ENCODE peak calls at places on chromosomes 4 and X, in ten cellular contexts. E is breast epithelium, F is vagina, D is A549, V is upper lobe of left lung, Q is thyroid gland, P is H1, L is spleen, S is gastrocnemius medialis, H is endothelial cell of umbilical vein. W is an unnamed sample.

GRCh38 chr4:1234811-1235292 is 14.1 kb downstream of the CTBP1 start:
- DNase-seq in E (no peak), F (no peak), D (no peak), V (peak), Q (no peak), P (no peak), L (peak), S (peak), H (no peak), W (peak)

GRCh38 chrX:9052081-9052480 is 18.2 kb upstream of the FAM9B start:
- DNase-seq in E (no peak), F (no peak), D (no peak), V (no peak), Q (no peak), P (no peak), L (no peak), S (no peak), H (no peak), W (no peak)

GRCh38 chrX:99077099-99077498 is 1333.0 kb downstream of the PCDH19 start:
- DNase-seq in E (no peak), F (no peak), D (no peak), V (no peak), Q (no peak), P (no peak), L (no peak), S (no peak), H (no peak), W (no peak)

GRCh38 chr4:148716361-148717063 is 274.3 kb upstream of the NR3C2 start:
- DNase-seq in E (no peak), F (no peak), D (no peak), V (no peak), Q (no peak), P (peak), L (no peak), S (no peak), H (peak), W (no peak)

GRCh38 chrX:43865791-43866190 is 16.5 kb downstream of the MAOB start:
- DNase-seq in E (no peak), F (no peak), D (no peak), V (no peak), Q (no peak), P (no peak), L (no peak), S (no peak), H (no peak), W (no peak)

GRCh38 chr4:22668702-22669101 is 24.0 kb upstream of the GBA3 start:
- DNase-seq in E (no peak), F (no peak), D (no peak), V (no peak), Q (no peak), P (no peak), L (no peak), S (no peak), H (no peak), W (no peak)

GRCh38 chrX:45518552-45518951 is 317.9 kb upstream of the DIPK2B start:
- DNase-seq in E (no peak), F (no peak), D (no peak), V (no peak), Q (no peak), P (no peak), L (no peak), S (no peak), H (peak), W (no peak)

GRCh38 chr4:175891863-175892262 is 79.8 kb upstream of the GPM6A start:
- DNase-seq in E (no peak), F (no peak), D (peak), V (no peak), Q (no peak), P (no peak), L (no peak), S (no peak), H (no peak), W (no peak)

GRCh38 chrX:129823115-129823514 is 20.6 kb downstream of the ZDHHC9 start:
- DNase-seq in E (no peak), F (no peak), D (peak), V (no peak), Q (peak), P (no peak), L (no peak), S (no peak), H (peak), W (no peak)

GRCh38 chr4:76892601-76893000 is 5.3 kb downstream of the SOWAHB start:
- DNase-seq in E (no peak), F (no peak), D (no peak), V (no peak), Q (no peak), P (no peak), L (no peak), S (no peak), H (no peak), W (no peak)

GRCh38 chr4:184396001-184396400 is 78.3 kb downstream of the IRF2 start:
- DNase-seq in E (no peak), F (no peak), D (no peak), V (no peak), Q (no peak), P (no peak), L (no peak), S (no peak), H (no peak), W (no peak)

GRCh38 chr4:8598391-8599090 is 6.0 kb downstream of the CPZ start:
- DNase-seq in E (no peak), F (no peak), D (no peak), V (peak), Q (no peak), P (no peak), L (no peak), S (no peak), H (no peak), W (no peak)

GRCh38 chrX:111262086-111262485 is 8.2 kb downstream of the CAPN6 start:
- DNase-seq in E (no peak), F (no peak), D (no peak), V (no peak), Q (no peak), P (no peak), L (no peak), S (no peak), H (no peak), W (no peak)

GRCh38 chr4:74531952-74532794 is 87.2 kb downstream of the AREG start:
- DNase-seq in E (no peak), F (no peak), D (peak), V (no peak), Q (no peak), P (peak), L (no peak), S (no peak), H (peak), W (no peak)

GRCh38 chr4:169045862-169046584 is 36.0 kb upstream of the CBR4 start:
- DNase-seq in E (no peak), F (no peak), D (peak), V (peak), Q (peak), P (no peak), L (no peak), S (no peak), H (no peak), W (no peak)

GRCh38 chr4:78902313-78902712 is 36.9 kb downstream of the PAQR3 start:
- DNase-seq in E (no peak), F (no peak), D (no peak), V (no peak), Q (no peak), P (no peak), L (no peak), S (no peak), H (no peak), W (no peak)

GRCh38 chr4:182015893-182016292 is 227.3 kb upstream of the TENM3 start:
- DNase-seq in E (no peak), F (no peak), D (peak), V (no peak), Q (no peak), P (no peak), L (no peak), S (no peak), H (no peak), W (no peak)

GRCh38 chr4:112898357-112899141 is 150.9 kb upstream of the ANK2 start:
- DNase-seq in E (no peak), F (no peak), D (no peak), V (no peak), Q (no peak), P (no peak), L (no peak), S (no peak), H (no peak), W (no peak)

GRCh38 chrX:106995678-106996077 is 4.3 kb downstream of the MORC4 start:
- DNase-seq in E (no peak), F (no peak), D (no peak), V (no peak), Q (no peak), P (no peak), L (no peak), S (no peak), H (no peak), W (no peak)

GRCh38 chrX:136754641-136755040 is 26.1 kb downstream of the ARHGEF6 start:
- DNase-seq in E (no peak), F (no peak), D (no peak), V (no peak), Q (no peak), P (no peak), L (peak), S (peak), H (no peak), W (peak)

GRCh38 chr4:127734976-127735375 is 4.8 kb downstream of the SLC25A31 start:
- DNase-seq in E (no peak), F (no peak), D (no peak), V (no peak), Q (no peak), P (no peak), L (no peak), S (no peak), H (no peak), W (no peak)

GRCh38 chr4:176198316-176198903 is 3.0 kb upstream of the SPATA4 start:
- DNase-seq in E (no peak), F (no peak), D (no peak), V (no peak), Q (no peak), P (no peak), L (no peak), S (no peak), H (no peak), W (no peak)

GRCh38 chrX:18620349-18620748 is 51.6 kb downstream of the RS1 start:
- DNase-seq in E (no peak), F (no peak), D (no peak), V (no peak), Q (no peak), P (no peak), L (no peak), S (no peak), H (no peak), W (no peak)

GRCh38 chrX:97234471-97235097 is 350.9 kb downstream of the RPA4 start:
- DNase-seq in E (no peak), F (no peak), D (no peak), V (no peak), Q (no peak), P (no peak), L (no peak), S (no peak), H (no peak), W (no peak)

GRCh38 chr4:99710020-99710419 is 52.4 kb upstream of the C4orf54 start:
- DNase-seq in E (no peak), F (no peak), D (no peak), V (no peak), Q (no peak), P (no peak), L (no peak), S (no peak), H (no peak), W (no peak)

GRCh38 chr4:99712530-99712929 is 54.9 kb upstream of the C4orf54 start:
- DNase-seq in E (no peak), F (no peak), D (no peak), V (no peak), Q (no peak), P (no peak), L (no peak), S (no peak), H (no peak), W (no peak)

GRCh38 chr4:99711657-99712056 is 54.0 kb upstream of the C4orf54 start:
- DNase-seq in E (no peak), F (no peak), D (no peak), V (no peak), Q (no peak), P (no peak), L (no peak), S (no peak), H (no peak), W (no peak)

GRCh38 chr4:99712099-99712498 is 54.5 kb upstream of the C4orf54 start:
- DNase-seq in E (no peak), F (no peak), D (no peak), V (no peak), Q (no peak), P (no peak), L (no peak), S (no peak), H (no peak), W (no peak)

GRCh38 chr4:99710681-99711345 is 53.2 kb upstream of the C4orf54 start:
- DNase-seq in E (no peak), F (no peak), D (no peak), V (no peak), Q (no peak), P (no peak), L (no peak), S (no peak), H (no peak), W (no peak)
- H3K27ac ChIP-seq in E (no peak), F (no peak), D (no peak), V (no peak), Q (no peak), P (no peak), L (no peak), S (no peak), H (no peak), W (no peak)

GRCh38 chrX:41923257-41923924 is at the start of gene CASK:
- DNase-seq in E (peak), F (no peak), D (peak), V (peak), Q (peak), P (peak), L (peak), S (peak), H (peak), W (peak)
- TF ChIP-seq POLR2A in E (no peak), F (peak), D (peak), V (peak), Q (peak), P (peak), L (no peak), S (peak), H (no peak), W (no peak)

DNA sequence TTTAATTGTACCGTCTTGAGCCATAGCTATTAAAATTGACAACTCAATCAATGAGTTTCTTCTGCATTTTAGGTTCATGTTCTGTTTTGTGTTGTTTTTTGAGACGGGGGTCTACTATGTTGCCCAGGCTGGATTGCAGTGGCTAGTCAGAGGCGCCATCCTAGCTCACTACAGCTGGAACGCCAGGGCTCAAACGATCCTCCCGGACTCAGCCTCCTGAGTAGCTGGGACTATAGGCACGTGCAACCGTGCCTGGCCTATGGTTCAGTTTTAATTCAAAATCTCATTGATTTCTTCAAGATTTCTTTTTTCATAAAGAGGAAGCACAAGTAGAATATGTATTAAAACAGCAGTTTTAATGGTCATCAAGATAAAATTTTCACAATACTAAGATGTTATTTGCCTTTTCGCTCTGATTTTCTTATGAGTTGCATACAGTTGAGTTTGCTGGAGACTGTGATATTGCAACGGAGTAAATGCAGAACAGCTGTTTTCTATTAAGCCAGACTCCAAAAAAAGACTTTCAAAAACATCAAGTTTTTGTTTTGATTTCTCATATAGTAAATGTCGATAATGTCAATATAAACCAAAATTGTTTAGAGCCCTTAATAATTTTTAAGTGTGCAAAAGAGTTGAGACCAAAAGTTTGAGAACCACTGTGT is 1.1 kb upstream of the STX18 start:
- DNase-seq in E (no peak), F (no peak), D (no peak), V (no peak), Q (no peak), P (no peak), L (no peak), S (no peak), H (no peak), W (no peak)
- H3K27ac ChIP-seq in E (no peak), F (peak), D (peak), V (no peak), Q (no peak), P (no peak), L (no peak), S (no peak), H (no peak), W (no peak)

DNA sequence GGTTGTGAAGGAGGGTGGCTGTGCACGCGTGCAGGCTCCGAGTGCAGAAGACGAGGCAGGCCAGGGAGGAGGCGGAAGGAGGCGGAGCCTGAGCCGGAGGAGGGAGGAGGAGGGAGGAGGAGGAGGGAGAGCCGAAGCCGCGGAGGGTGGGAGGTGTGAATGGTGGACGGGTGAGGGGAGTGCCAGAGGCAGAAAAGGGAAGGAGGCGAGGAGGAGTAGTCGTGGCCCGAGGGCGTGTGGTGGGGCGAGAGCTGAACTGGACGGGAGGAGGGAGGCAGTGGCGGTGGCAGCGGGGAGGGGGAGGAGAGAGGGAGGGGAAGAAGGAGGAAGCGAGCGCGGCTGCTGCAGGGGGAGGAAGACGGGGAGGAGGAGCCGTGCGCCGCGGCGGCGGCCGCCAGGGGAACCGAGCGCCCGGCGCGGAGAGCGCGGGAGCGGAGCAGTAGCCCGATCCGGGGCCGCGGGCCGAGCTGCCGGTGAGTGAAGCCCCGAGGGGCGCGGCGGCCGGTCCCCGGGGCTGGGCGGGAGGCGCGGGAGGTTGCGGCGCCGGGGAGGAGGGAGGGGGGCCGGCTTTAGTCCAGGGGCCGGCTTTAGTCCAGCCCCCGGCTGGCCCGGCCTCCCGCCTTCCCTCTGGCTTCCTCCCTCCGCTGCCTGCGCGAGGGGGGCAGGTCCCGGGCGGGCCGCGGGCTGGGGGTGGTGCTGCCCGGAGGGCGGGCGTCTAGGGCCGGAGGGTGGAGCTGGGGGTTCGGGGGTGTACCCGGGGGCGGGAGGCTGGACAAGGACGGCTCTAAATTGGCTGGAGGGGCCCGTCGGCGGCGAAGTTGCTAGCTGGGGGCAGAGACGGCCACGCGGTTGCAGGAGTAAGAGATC is at the start of gene TMEM164:
- DNase-seq in E (peak), F (no peak), D (peak), V (peak), Q (peak), P (no peak), L (peak), S (peak), H (peak), W (peak)
- TF ChIP-seq POLR2A in E (no peak), F (no peak), D (peak), V (peak), Q (peak), P (no peak), L (no peak), S (peak), H (peak), W (no peak)

DNA sequence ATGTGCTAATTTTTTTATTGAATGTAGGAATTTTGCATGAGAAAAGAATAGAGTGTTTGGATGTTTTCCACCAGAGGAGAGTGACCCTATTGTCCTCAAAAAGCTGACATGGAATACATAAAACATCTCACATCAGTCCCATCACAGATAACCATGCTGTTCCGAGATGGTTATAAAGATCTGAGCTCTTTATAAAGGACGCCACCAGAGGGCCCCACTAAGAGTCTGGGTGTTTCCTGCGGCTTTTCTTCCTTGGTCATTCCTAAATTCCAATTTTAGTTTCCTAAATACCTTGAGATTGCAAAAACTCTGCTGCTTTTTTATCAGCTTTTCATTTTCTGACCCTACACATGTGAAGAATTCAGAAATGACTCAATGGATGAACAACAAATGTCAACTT is 504.5 kb upstream of the FRG1 start:
- DNase-seq in E (no peak), F (no peak), D (peak), V (no peak), Q (no peak), P (no peak), L (no peak), S (no peak), H (no peak), W (no peak)
- H3K27ac ChIP-seq in E (no peak), F (no peak), D (no peak), V (no peak), Q (no peak), P (no peak), L (no peak), S (no peak), H (no peak), W (no peak)

GRCh38 chrX:120244735-120245498 is 5.7 kb upstream of the ZBTB33 start:
- DNase-seq in E (peak), F (no peak), D (peak), V (peak), Q (peak), P (no peak), L (peak), S (peak), H (peak), W (peak)
- TF ChIP-seq POLR2A in E (no peak), F (no peak), D (peak), V (peak), Q (peak), P (no peak), L (no peak), S (no peak), H (no peak), W (no peak)

GRCh38 chrX:135596495-135596894 is 76.0 kb downstream of the INTS6L start:
- DNase-seq in E (no peak), F (no peak), D (peak), V (no peak), Q (peak), P (peak), L (peak), S (peak), H (peak), W (no peak)
- H3K27ac ChIP-seq in E (no peak), F (no peak), D (no peak), V (no peak), Q (no peak), P (no peak), L (no peak), S (no peak), H (no peak), W (no peak)

DNA sequence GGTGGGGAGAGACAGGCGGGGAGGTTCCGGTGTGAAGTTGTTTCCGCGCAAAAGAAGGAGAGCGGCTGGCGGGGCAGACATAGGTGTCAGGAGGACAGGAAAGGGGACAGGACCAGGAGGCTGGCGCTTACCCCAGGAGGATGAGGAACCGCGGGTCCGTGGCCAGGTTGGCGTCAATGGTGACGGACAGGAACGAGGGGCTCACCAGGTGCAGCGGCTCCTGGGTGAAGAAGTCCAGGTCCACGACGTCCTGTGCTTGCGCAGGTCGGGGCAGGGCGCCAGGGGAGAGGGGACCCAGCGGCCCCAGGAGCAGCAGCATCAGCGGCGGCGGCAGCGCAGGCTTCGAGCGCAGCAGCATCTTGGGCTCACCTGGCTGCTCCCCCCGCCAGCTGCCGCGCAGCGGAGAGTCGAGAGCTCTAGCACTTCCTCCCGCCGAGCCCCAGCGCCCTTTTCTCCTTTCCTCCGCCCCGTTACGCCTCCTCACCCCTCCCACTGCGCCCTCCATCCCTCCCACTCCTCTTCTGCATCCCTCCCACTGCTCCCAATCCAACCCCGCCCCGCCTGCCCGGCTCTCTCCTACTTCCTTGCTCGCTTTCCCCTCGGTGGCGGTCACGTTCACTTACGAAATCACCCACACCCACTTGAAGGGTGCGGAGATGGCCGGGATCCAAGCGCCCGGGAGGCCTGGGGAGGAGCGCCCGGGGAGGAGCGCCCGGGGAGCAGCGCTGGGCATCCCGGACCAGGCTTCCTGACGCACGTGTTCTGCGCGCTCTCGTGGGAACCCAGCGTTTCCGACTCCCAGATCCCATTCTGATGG is at the start of gene HPSE:
- DNase-seq in E (peak), F (no peak), D (peak), V (peak), Q (peak), P (peak), L (peak), S (peak), H (peak), W (peak)
- TF ChIP-seq POLR2A in E (no peak), F (peak), D (no peak), V (peak), Q (peak), P (no peak), L (no peak), S (peak), H (no peak), W (no peak)